ENCODE peak calls at places on chromosomes 5 and 9, in seven cellular contexts. Z is astrocyte of the spinal cord, D is right lobe of liver, P is AG09309, W is cardiac muscle cell, Q is right atrium auricular region, Y is HFF-Myc. R is an unnamed sample.

GRCh38 chr5:64655596-64655995 is 34.7 kb upstream of the SHISAL2B start:
- DNase-seq in Y (no peak), Z (no peak), D (no peak), W (no peak), P (no peak), Q (no peak), R (no peak)

GRCh38 chr9:34419716-34420504 is 38.5 kb downstream of the FAM219A start:
- DNase-seq in W (no peak), Y (no peak), P (no peak), D (no peak), Q (no peak), Z (no peak), R (no peak)

GRCh38 chr5:170636836-170637477 is 133.1 kb downstream of the KCNIP1 start:
- DNase-seq in Z (no peak), P (no peak), D (no peak), W (no peak), Y (no peak), Q (no peak), R (no peak)

GRCh38 chr5:75552764-75553163 is 41.1 kb downstream of the POLK start:
- DNase-seq in P (no peak), Q (no peak), Y (no peak), W (no peak), Z (no peak), D (no peak), R (no peak)

GRCh38 chr9:133731876-133732321 is 6.3 kb downstream of the SARDH start:
- DNase-seq in W (peak; percentile 55), D (peak; percentile 67), Z (no peak), Q (no peak), Y (peak; percentile 24), P (no peak), R (no peak)

GRCh38 chr9:76302947-76303550 is 91.2 kb downstream of the RFK start:
- DNase-seq in Z (peak; percentile 67), Q (no peak), P (peak; percentile 39), D (no peak), W (peak; percentile 77), Y (no peak), R (peak; percentile 55)

GRCh38 chr5:41519801-41520200 is 9.4 kb upstream of the PLCXD3 start:
- DNase-seq in Q (no peak), Y (no peak), Z (no peak), D (no peak), P (no peak), W (peak; percentile 29), R (no peak)

GRCh38 chr5:43753069-43753468 is 150.1 kb downstream of the NNT start:
- DNase-seq in Z (no peak), Y (no peak), P (no peak), D (no peak), Q (no peak), W (no peak), R (no peak)

GRCh38 chr9:137390553-137391410 is 32.2 kb downstream of the EXD3 start:
- DNase-seq in Z (no peak), P (no peak), Q (no peak), Y (no peak), D (peak; percentile 48), W (no peak), R (no peak)

GRCh38 chr5:53434566-53434965 is 45.9 kb upstream of the FST start:
- DNase-seq in D (no peak), Q (no peak), Y (no peak), W (no peak), P (no peak), Z (no peak), R (no peak)

GRCh38 chr9:99000480-99001395 is 57.0 kb downstream of the COL15A1 start:
- DNase-seq in Y (peak; percentile 51), Q (no peak), Z (peak; percentile 76), D (peak; percentile 54), P (no peak), W (peak; percentile 88), R (peak; percentile 63)

GRCh38 chr5:61817472-61818326 is 485.6 kb downstream of the ZSWIM6 start:
- DNase-seq in D (no peak), Q (no peak), P (peak; percentile 13), W (peak; percentile 70), Y (no peak), Z (peak; percentile 47), R (peak; percentile 34)

DNA sequence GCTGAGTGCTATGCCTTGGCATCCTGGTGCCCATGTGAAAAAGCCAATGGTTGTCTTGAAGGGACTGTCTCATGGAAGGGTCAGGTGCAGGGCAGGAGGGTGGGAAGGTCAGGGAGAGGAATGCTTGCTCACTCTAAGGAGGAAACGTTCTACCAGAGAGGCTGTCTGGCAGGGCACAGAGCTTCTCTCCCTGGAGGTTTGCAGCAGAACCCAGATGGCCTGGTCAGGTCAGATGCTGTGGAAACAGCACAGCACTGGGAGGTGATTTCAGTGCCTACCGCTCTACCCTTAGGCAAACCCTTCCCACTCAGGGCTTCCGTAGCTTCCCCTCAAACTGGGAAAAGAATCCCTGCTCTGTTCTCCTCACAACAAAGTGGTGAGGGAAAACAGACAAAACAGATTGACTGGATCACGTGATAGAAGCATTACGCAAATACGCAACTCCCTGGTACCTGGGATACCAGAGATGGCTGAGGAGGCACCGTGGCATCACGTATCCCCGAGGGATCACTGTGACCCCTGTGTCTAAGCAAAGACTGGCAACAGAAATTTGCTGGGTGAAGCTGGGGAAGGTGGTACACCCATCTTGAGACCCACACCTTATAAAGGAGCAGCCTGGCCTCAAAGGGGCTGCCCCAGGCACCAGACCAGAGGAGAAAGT is 3.9 kb upstream of the MGAT1 start:
- DNase-seq in D (no peak), Q (no peak), Y (no peak), W (no peak), Z (no peak), P (no peak), R (no peak)
- H3K4me3 ChIP-seq in D (peak overlapping the region; percentile 82), Q (no peak overlapping the region), Y (peak overlapping the region; percentile 56), W (no peak overlapping the region), Z (no peak overlapping the region), P (no peak overlapping the region), R (no peak overlapping the region)

DNA sequence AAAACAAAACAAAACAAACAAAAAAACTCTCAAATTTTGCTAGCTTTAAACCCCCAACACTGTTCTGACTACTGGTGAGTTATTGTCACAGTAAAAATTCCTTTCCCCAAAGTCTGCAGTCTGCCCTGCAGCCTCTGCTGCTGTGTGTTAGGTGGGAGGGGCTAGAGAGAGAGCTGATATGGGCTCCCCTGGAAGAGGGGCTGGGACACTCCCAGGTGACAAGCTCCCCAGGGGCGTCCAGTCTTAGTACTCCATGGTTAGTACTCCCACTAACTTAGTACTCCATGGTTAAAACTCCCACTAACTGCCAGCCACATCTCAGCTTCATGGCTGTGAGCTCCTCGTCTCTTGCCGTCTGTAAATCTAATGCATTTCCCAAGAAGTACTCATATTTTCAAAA is 191.9 kb downstream of the FANCC start:
- DNase-seq in W (no peak), Y (no peak), Z (no peak), P (no peak), D (no peak), Q (no peak), R (no peak)
- TF ChIP-seq CTCF in W (no peak), Y (no peak), Z (no peak), P (no peak), D (no peak), Q (no peak), R (no peak)

DNA sequence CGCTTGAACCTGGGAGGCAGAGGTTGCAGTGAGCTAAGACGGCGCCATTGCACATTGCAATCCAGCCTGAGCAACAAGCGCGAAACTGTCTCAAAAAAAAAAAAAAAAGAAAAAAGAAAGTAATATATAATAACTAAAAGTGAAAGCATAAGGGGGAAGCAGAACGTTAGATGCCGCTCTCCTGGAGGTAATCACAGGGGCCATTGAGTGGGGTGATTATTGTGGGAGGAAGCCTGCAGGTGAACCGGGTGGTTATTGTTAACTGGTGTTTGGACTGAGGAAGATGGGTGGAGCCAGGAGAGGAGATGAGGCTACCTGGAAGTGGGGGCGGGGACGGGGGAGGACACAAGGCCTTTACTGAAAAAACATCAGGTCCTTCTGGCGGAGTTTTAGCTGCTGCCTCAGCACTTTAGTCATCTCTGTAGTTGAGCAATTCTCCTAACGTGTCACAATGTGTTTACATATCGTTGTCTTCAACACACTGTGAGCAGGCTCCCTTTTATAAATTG is 5.3 kb upstream of the TJP2 start:
- DNase-seq in P (no peak), Y (no peak), Z (no peak), D (peak; percentile 87), Q (no peak), W (peak; percentile 82), R (no peak)
- H3K4me3 ChIP-seq in P (no peak overlapping the region), Y (no peak overlapping the region), Z (no peak overlapping the region), D (peak overlapping the region; percentile 28), Q (no peak overlapping the region), W (no peak overlapping the region), R (no peak overlapping the region)

GRCh38 chr9:129102095-129102525 is 8.5 kb downstream of the CRAT start:
- DNase-seq in Y (no peak), P (no peak), W (no peak), Z (no peak), D (no peak), Q (no peak), R (no peak)

GRCh38 chr9:129104051-129104450 is 6.5 kb downstream of the CRAT start:
- DNase-seq in W (no peak), D (no peak), Z (no peak), Y (no peak), Q (no peak), P (no peak), R (no peak)

GRCh38 chr9:129103595-129103965 is 7.0 kb downstream of the CRAT start:
- DNase-seq in P (no peak), Q (no peak), Z (no peak), Y (no peak), W (no peak), D (no peak), R (no peak)

GRCh38 chr9:129101279-129101678 is 9.3 kb downstream of the CRAT start:
- DNase-seq in Z (no peak), P (no peak), W (no peak), D (no peak), Y (no peak), Q (no peak), R (no peak)

DNA sequence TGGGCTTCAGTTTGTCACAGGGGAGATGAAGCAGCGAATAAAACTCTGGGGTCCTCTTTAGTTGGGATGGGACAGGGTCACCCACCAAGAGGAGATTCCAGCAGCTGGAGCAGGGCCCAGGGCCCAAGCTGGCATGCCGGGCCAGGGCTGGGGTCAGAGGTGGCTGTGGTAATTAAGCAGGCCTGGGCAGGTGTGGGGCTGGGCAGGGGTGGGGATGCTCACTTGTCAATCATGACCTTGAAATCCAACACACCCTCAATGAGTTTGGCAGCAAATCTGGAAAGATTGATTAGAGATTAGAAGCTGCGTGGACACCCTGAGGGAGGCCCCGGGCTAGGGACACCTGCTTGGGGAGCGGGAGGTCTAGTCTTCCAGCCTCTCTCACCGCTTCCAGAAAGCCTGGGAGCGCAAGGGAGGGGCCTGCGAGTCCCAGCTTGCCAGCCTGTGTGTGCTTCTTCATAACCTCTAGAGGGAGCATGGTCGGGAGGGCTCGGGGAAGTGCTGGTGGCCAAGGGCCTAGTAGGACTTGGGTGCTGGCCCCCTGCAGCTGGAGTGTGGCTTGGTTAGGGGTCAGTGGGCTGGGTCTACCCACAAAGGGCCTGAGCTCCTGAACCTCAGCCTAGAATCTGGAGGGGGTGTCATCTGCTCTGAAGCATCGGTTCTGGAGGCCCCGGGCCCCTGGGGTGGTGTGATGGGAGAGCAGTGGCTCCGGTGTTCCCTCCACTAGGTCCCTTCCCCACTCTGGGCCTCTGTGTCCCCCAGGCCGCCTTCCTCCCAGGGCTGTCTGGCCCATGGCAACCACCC is 7.6 kb downstream of the CRAT start:
- DNase-seq in Z (peak; percentile 34), Y (no peak), Q (peak; percentile 69), P (no peak), W (peak; percentile 62), D (no peak), R (no peak)
- TF ChIP-seq CTCF in Z (peak; percentile 75), Y (peak; percentile 74), Q (peak; percentile 57), P (peak; percentile 58), W (peak; percentile 69), D (peak; percentile 45), R (peak; percentile 63)

R was measured in astrocyte of the cerebellum.